ENCODE peak calls at places on chromosomes 11 and 22, in eight cellular contexts. One of them, this sample, is unnamed.

GRCh38 chr11:2574043-2574552 is 125.7 kb downstream of the KCNQ1OT1 start:
- DNase-seq in IMR-90: no peak
- DNase-seq in keratinocyte: no peak
- DNase-seq in GM06990: no peak
- DNase-seq in small intestine: no peak
- DNase-seq in HepG2: no peak
- DNase-seq in cardiac muscle cell: no peak
- DNase-seq in uterus: peak; percentile 13
- DNase-seq in this sample: no peak

GRCh38 chr22:31951201-31952093 is 7.1 kb downstream of the YWHAH start:
- DNase-seq in IMR-90: no peak
- DNase-seq in keratinocyte: no peak
- DNase-seq in GM06990: no peak
- DNase-seq in small intestine: peak; percentile 46
- DNase-seq in HepG2: no peak
- DNase-seq in cardiac muscle cell: no peak
- DNase-seq in uterus: no peak
- DNase-seq in this sample: peak; percentile 23

GRCh38 chr22:28329582-28330073 is 350.0 kb downstream of the TTC28 start:
- DNase-seq in IMR-90: peak; percentile 26
- DNase-seq in keratinocyte: no peak
- DNase-seq in GM06990: no peak
- DNase-seq in small intestine: no peak
- DNase-seq in HepG2: no peak
- DNase-seq in cardiac muscle cell: peak; percentile 70
- DNase-seq in uterus: no peak
- DNase-seq in this sample: no peak

GRCh38 chr11:15199693-15200092 is 85.0 kb downstream of the INSC start:
- DNase-seq in IMR-90: peak; percentile 71
- DNase-seq in keratinocyte: no peak
- DNase-seq in GM06990: no peak
- DNase-seq in small intestine: peak; percentile 28
- DNase-seq in HepG2: no peak
- DNase-seq in cardiac muscle cell: no peak
- DNase-seq in uterus: no peak
- DNase-seq in this sample: peak; percentile 79

GRCh38 chr11:23232652-23233051 is 372.4 kb upstream of the CCDC179 start:
- DNase-seq in IMR-90: no peak
- DNase-seq in keratinocyte: no peak
- DNase-seq in GM06990: no peak
- DNase-seq in small intestine: no peak
- DNase-seq in HepG2: no peak
- DNase-seq in cardiac muscle cell: no peak
- DNase-seq in uterus: no peak
- DNase-seq in this sample: no peak

GRCh38 chr11:8652140-8652539 is 30.3 kb downstream of the TRIM66 start:
- DNase-seq in IMR-90: peak; percentile 99
- DNase-seq in keratinocyte: peak; percentile 79
- DNase-seq in GM06990: no peak
- DNase-seq in small intestine: no peak
- DNase-seq in HepG2: no peak
- DNase-seq in cardiac muscle cell: peak; percentile 78
- DNase-seq in uterus: peak; percentile 26
- DNase-seq in this sample: peak; percentile 90

GRCh38 chr11:30479899-30480298 is 106.3 kb downstream of the MPPED2 start:
- DNase-seq in IMR-90: no peak
- DNase-seq in keratinocyte: no peak
- DNase-seq in GM06990: no peak
- DNase-seq in small intestine: no peak
- DNase-seq in HepG2: no peak
- DNase-seq in cardiac muscle cell: no peak
- DNase-seq in uterus: no peak
- DNase-seq in this sample: no peak

GRCh38 chr22:40797427-40797826 is 21.7 kb downstream of the SLC25A17 start:
- DNase-seq in IMR-90: peak; percentile 66
- DNase-seq in keratinocyte: no peak
- DNase-seq in GM06990: no peak
- DNase-seq in small intestine: no peak
- DNase-seq in HepG2: no peak
- DNase-seq in cardiac muscle cell: no peak
- DNase-seq in uterus: no peak
- DNase-seq in this sample: no peak

GRCh38 chr22:45014658-45015057 is 4.9 kb upstream of the PHF21B start:
- DNase-seq in IMR-90: no peak
- DNase-seq in keratinocyte: no peak
- DNase-seq in GM06990: no peak
- DNase-seq in small intestine: no peak
- DNase-seq in HepG2: no peak
- DNase-seq in cardiac muscle cell: no peak
- DNase-seq in uterus: no peak
- DNase-seq in this sample: no peak
- H3K27me3 ChIP-seq in IMR-90: peaks cover 47% of the 10 kb centered on the region
- H3K27me3 ChIP-seq in keratinocyte: peaks cover 44% of the 10 kb centered on the region
- H3K27me3 ChIP-seq in GM06990: no peaks in the 10 kb centered on the region
- H3K27me3 ChIP-seq in small intestine: peaks cover 15% of the 10 kb centered on the region
- H3K27me3 ChIP-seq in HepG2: peaks cover 5% of the 10 kb centered on the region
- H3K27me3 ChIP-seq in cardiac muscle cell: no peaks in the 10 kb centered on the region
- H3K27me3 ChIP-seq in uterus: no peaks in the 10 kb centered on the region
- H3K27me3 ChIP-seq in this sample: peaks cover 38% of the 10 kb centered on the region

GRCh38 chr11:119148855-119149370 is at the start of gene ABCG4:
- DNase-seq in IMR-90: no peak
- DNase-seq in keratinocyte: no peak
- DNase-seq in GM06990: no peak
- DNase-seq in small intestine: peak; percentile 20
- DNase-seq in HepG2: no peak
- DNase-seq in cardiac muscle cell: no peak
- DNase-seq in uterus: no peak
- DNase-seq in this sample: peak; percentile 81
- H3K27me3 ChIP-seq in IMR-90: peaks cover 48% of the 10 kb centered on the region
- H3K27me3 ChIP-seq in keratinocyte: peaks cover 32% of the 10 kb centered on the region
- H3K27me3 ChIP-seq in GM06990: peaks cover 3% of the 10 kb centered on the region
- H3K27me3 ChIP-seq in small intestine: peaks cover 11% of the 10 kb centered on the region
- H3K27me3 ChIP-seq in HepG2: peaks cover 17% of the 10 kb centered on the region
- H3K27me3 ChIP-seq in cardiac muscle cell: peaks cover 49% of the 10 kb centered on the region
- H3K27me3 ChIP-seq in uterus: no peaks in the 10 kb centered on the region
- H3K27me3 ChIP-seq in this sample: peaks cover 60% of the 10 kb centered on the region

DNA sequence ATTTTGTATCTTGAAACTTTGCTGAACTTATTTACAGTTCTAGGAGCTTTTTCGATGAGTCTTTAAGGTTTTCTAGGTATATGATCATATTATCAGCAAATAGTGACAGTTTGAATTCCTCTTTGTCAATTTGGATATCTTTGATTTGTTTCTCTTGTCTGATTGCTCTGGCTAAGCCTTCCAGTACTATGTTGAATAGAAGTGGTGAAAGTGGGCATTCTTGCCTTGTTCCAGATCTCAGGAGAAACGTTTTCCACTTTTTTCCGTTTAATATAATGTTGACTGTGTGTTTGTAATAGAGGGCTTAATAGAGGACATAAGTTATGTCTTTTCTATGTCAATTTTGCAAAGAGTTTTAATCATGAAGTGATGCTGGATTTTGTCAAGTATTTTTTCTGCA is 124.3 kb downstream of the ZNF280B start:
- DNase-seq in IMR-90: no peak
- DNase-seq in keratinocyte: no peak
- DNase-seq in GM06990: no peak
- DNase-seq in small intestine: no peak
- DNase-seq in HepG2: no peak
- DNase-seq in cardiac muscle cell: no peak
- DNase-seq in uterus: no peak
- DNase-seq in this sample: no peak
- H3K27me3 ChIP-seq in IMR-90: peaks cover 3% of the 10 kb centered on the region
- H3K27me3 ChIP-seq in keratinocyte: peaks cover 6% of the 10 kb centered on the region
- H3K27me3 ChIP-seq in GM06990: no peaks in the 10 kb centered on the region
- H3K27me3 ChIP-seq in small intestine: peaks cover 2% of the 10 kb centered on the region
- H3K27me3 ChIP-seq in HepG2: no peaks in the 10 kb centered on the region
- H3K27me3 ChIP-seq in cardiac muscle cell: no peaks in the 10 kb centered on the region
- H3K27me3 ChIP-seq in uterus: no peaks in the 10 kb centered on the region
- H3K27me3 ChIP-seq in this sample: peaks cover 17% of the 10 kb centered on the region

GRCh38 chr22:19776433-19777031 is 16.0 kb downstream of the TBX1 start:
- DNase-seq in IMR-90: peak; percentile 19
- DNase-seq in keratinocyte: no peak
- DNase-seq in GM06990: no peak
- DNase-seq in small intestine: no peak
- DNase-seq in HepG2: no peak
- DNase-seq in cardiac muscle cell: no peak
- DNase-seq in uterus: no peak
- DNase-seq in this sample: peak; percentile 50
- H3K27me3 ChIP-seq in IMR-90: peaks cover 34% of the 10 kb centered on the region
- H3K27me3 ChIP-seq in keratinocyte: no peaks in the 10 kb centered on the region
- H3K27me3 ChIP-seq in GM06990: no peaks in the 10 kb centered on the region
- H3K27me3 ChIP-seq in small intestine: peaks cover 13% of the 10 kb centered on the region
- H3K27me3 ChIP-seq in HepG2: peaks cover 5% of the 10 kb centered on the region
- H3K27me3 ChIP-seq in cardiac muscle cell: peaks cover 54% of the 10 kb centered on the region
- H3K27me3 ChIP-seq in uterus: no peaks in the 10 kb centered on the region
- H3K27me3 ChIP-seq in this sample: peaks cover 12% of the 10 kb centered on the region

DNA sequence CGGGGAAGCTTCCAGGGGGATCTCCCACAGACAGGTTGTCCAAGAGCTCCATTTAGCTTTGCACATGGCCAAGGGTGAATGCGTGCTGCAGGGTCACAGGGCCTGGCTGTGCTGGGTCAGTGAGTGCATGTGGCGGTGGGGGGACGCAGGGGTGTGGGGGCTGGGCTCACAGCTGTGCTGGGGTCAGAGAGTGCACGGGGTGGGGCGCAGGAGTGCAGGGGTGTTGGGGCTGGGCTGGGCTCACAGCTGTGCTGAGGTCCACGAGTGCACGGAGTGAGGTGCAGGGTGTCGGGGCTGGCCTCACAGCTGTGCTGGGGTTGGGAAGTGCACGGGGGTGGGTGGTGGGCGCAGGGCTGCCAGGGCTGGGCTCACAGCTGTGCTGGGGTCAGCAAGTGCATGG is 557.7 kb downstream of the BRD1 start:
- DNase-seq in IMR-90: no peak
- DNase-seq in keratinocyte: no peak
- DNase-seq in GM06990: no peak
- DNase-seq in small intestine: no peak
- DNase-seq in HepG2: no peak
- DNase-seq in cardiac muscle cell: no peak
- DNase-seq in uterus: no peak
- DNase-seq in this sample: no peak
- H3K27me3 ChIP-seq in IMR-90: no peaks in the 10 kb centered on the region
- H3K27me3 ChIP-seq in keratinocyte: no peaks in the 10 kb centered on the region
- H3K27me3 ChIP-seq in GM06990: no peaks in the 10 kb centered on the region
- H3K27me3 ChIP-seq in small intestine: peaks cover 10% of the 10 kb centered on the region
- H3K27me3 ChIP-seq in HepG2: peaks cover 2% of the 10 kb centered on the region
- H3K27me3 ChIP-seq in cardiac muscle cell: peaks cover 32% of the 10 kb centered on the region
- H3K27me3 ChIP-seq in uterus: no peaks in the 10 kb centered on the region
- H3K27me3 ChIP-seq in this sample: no peaks in the 10 kb centered on the region

This sample was measured in osteoblast.